ENCODE peak calls at places on chromosomes 5 and 9, in four cellular contexts. W is stimulated activated CD8-positive, alpha-beta memory T cell treated with anti-CD3 and anti-CD28 coated beads, Interleukin-4, amount 100 ng/mL, for 1 hour; U is RPMI8226; I is NT2/D1. L is an unnamed sample.
A peak's percentile ranks its signal among the peaks of the same experiment; 100 is the strongest.

GRCh38 chr5:41537581-41537980 is 27.2 kb upstream of the PLCXD3 start:
- DNase-seq in W (no peak), U (no peak), I (no peak), L (no peak)

GRCh38 chr9:71987471-71988371 is 72.7 kb downstream of the C9orf57 start:
- DNase-seq in W (no peak), U (no peak), I (no peak), L (no peak)

GRCh38 chr5:138565100-138565821 is 9.9 kb downstream of the HSPA9 start:
- DNase-seq in W (no peak), U (no peak), I (no peak), L (no peak)

GRCh38 chr9:36748322-36748899 is 175.7 kb downstream of the MELK start:
- DNase-seq in W (no peak), U (peak; percentile 68), I (peak; percentile 44), L (no peak)

GRCh38 chr9:93154293-93154903 is 20.3 kb upstream of the NINJ1 start:
- DNase-seq in W (no peak), U (peak; percentile 57), I (no peak), L (no peak)

GRCh38 chr5:124871299-124871698 is 124.9 kb upstream of the ZNF608 start:
- DNase-seq in W (no peak), U (no peak), I (no peak), L (no peak)

GRCh38 chr5:174589011-174589410 is 135.4 kb upstream of the MSX2 start:
- DNase-seq in W (no peak), U (no peak), I (no peak), L (no peak)

GRCh38 chr9:126621919-126622735 is 8.4 kb downstream of the LMX1B start:
- DNase-seq in W (no peak), U (no peak), I (no peak), L (no peak)

GRCh38 chr5:125486634-125487033 is 740.2 kb upstream of the ZNF608 start:
- DNase-seq in W (no peak), U (no peak), I (no peak), L (no peak)